ENCODE peak calls at places on chromosomes 5 and 9, in four cellular contexts. Q is OCI-LY7, N is A549, E is GM23338. C is an unnamed sample. For H3K4me1, the result is how much of the 10 kb centered on the place peaks cover.

GRCh38 chr9:124010665-124011321 is 775 bp upstream of the LHX2 start:
- DNase-seq in Q (no peak), N (peak), E (peak), C (peak)

GRCh38 chr9:98784855-98785254 is 11.5 kb downstream of the ANKS6 start:
- DNase-seq in Q (no peak), N (no peak), E (no peak), C (no peak)

GRCh38 chr9:12781334-12781733 is 6.5 kb downstream of the LURAP1L start:
- DNase-seq in Q (no peak), N (no peak), E (no peak), C (no peak)

GRCh38 chr5:159712672-159713071 is 203.6 kb upstream of the ADRA1B start:
- DNase-seq in Q (no peak), N (no peak), E (no peak), C (no peak)

GRCh38 chr9:125896964-125897363 is 149.8 kb downstream of the PBX3 start:
- DNase-seq in Q (no peak), N (no peak), E (no peak), C (no peak)

GRCh38 chr9:123645126-123645525 is 284.8 kb downstream of the DENND1A start:
- DNase-seq in Q (no peak), N (no peak), E (no peak), C (no peak)

GRCh38 chr5:40798012-40798855 is at the start of gene PRKAA1:
- DNase-seq in Q (peak), N (peak), E (peak), C (peak)

GRCh38 chr5:30765227-30765626 is 428.3 kb upstream of the CDH6 start:
- DNase-seq in Q (no peak), N (no peak), E (no peak), C (peak)

GRCh38 chr9:13728121-13728520 is 448.6 kb upstream of the MPDZ start:
- DNase-seq in Q (no peak), N (no peak), E (no peak), C (no peak)

GRCh38 chr5:82417776-82418607 is 139.8 kb upstream of the RPS23 start:
- DNase-seq in Q (no peak), N (no peak), E (no peak), C (peak)

GRCh38 chr9:84668204-84669007 is 1.1 kb upstream of the NTRK2 start:
- DNase-seq in Q (no peak), N (peak), E (peak), C (peak)

GRCh38 chr9:84669008-84669292 is 579 bp upstream of the NTRK2 start:
- DNase-seq in Q (no peak), N (no peak), E (peak), C (no peak)

GRCh38 chr9:84669293-84670105 is at the start of gene NTRK2:
- DNase-seq in Q (no peak), N (peak), E (peak), C (peak)

GRCh38 chr9:84670106-84670800 is 724 bp downstream of the NTRK2 start:
- DNase-seq in Q (no peak), N (no peak), E (peak), C (peak)

DNA sequence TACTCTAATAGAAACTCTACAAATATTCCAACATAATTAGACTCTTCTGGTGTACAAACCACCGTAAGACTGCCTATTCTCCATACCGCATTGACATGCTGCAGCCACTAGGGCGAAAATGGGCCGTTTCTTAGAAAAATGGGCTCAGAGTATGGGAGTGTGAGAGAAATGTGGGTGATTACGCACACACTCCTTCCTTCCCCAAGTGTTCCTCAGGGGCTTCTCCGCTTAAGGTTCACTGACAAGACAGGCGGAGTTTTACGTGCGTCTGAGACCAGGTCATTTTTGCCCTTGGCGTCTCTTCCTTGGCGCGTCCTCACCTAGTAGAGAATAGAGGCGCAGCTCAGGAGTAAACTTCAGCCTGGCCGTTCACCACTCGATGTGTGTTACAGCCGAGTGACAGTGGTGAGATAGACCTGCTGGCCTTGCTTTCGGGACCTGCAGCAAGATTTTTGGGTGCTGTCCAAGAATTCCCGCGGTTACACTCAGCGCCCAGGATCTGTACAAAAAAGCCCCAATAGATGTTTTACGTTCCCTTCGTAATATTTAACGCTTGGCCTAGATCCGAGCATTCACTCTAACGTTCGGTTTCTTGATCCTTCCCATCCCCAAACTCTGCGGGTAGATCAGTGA is 1.8 kb upstream of the NTRK2 start:
- DNase-seq in Q (no peak), N (peak), E (peak), C (peak)
- H3K4me1 ChIP-seq in Q (under half), N (under half), E (under half), C (under half)

GRCh38 chr5:180818275-180818674 is 15.7 kb upstream of the MGAT1 start:
- DNase-seq in Q (no peak), N (no peak), E (no peak), C (no peak)

GRCh38 chr5:180817847-180818246 is 15.2 kb upstream of the MGAT1 start:
- DNase-seq in Q (peak), N (no peak), E (no peak), C (no peak)

GRCh38 chr5:180813418-180813817 is 10.8 kb upstream of the MGAT1 start:
- DNase-seq in Q (peak), N (peak), E (no peak), C (no peak)

GRCh38 chr5:180816608-180817534 is 14.3 kb upstream of the MGAT1 start:
- DNase-seq in Q (no peak), N (no peak), E (no peak), C (no peak)

GRCh38 chr5:180815241-180816031 is 12.8 kb upstream of the MGAT1 start:
- DNase-seq in Q (no peak), N (no peak), E (no peak), C (no peak)
- H3K4me2 ChIP-seq in Q (peak), N (no peak), E (no peak), C (no peak)

DNA sequence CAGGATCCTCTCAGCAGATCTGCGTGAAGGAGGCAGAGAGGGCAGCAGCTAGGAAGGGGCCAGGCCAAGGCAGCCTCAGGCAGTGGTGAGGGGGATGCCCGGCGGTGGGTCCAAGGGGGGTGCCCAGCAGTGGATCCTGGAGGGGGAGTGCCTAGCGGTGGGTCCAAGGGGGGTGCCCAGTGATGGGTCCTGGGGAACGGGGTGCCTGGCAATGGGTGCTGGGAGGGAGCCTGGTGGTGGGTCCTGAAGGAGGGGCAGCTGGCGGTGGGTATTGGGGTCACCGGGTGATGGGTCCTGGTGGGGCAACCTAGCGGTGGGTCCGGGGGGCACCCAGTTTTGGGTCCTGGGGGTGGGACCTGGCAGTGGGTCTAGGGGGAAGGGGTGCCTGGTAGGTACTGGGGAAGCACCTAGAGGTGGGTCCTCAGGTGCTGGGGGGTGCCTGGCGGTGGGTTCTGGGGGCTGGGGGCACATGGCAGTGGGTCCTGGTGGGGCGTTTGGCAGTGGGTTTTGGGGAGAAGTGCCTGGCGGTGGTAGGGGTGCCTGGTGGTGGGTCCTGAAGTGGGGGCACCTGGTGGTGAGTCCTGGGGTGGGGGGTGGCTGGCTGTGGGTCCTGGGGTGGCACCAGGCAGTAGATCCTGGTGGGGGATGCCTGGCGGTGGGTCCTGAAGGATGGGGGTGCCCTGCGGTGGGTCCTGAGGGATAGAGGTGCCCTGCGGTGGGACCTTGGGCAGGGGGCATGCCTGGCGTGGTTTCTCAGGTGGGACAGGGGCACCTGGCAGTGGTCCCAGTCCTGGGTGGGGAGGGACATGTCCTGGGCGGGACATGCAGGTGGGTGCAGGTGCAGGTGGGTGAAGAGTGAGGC is 1.9 kb downstream of the LRRC14B start:
- DNase-seq in Q (no peak), N (no peak), E (no peak), C (no peak)
- H3K4me1 ChIP-seq in Q (half or more), N (under half), E (under half), C (under half)

DNA sequence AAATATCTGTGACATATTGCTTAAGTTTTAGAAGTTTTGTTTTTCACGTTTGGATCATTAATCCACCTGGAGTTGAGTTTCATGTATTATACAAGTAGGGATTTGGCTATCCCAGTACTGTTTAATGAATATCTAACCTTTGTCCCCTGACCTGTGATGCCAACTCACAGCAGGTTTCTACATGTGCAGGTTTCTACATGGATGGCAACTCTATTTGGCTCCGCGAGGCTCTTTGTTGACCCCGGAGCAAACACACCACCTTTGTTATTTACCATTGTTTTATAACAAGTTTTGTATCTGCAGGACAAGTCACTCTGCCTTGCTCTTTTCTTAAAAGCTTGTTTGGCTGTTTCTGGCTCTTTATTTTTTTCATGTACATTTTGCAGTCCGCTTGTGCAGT is 920 bp upstream of the SFXN1 start:
- DNase-seq in Q (no peak), N (no peak), E (no peak), C (no peak)
- H3K4me2 ChIP-seq in Q (peak), N (peak), E (peak), C (no peak)

DNA sequence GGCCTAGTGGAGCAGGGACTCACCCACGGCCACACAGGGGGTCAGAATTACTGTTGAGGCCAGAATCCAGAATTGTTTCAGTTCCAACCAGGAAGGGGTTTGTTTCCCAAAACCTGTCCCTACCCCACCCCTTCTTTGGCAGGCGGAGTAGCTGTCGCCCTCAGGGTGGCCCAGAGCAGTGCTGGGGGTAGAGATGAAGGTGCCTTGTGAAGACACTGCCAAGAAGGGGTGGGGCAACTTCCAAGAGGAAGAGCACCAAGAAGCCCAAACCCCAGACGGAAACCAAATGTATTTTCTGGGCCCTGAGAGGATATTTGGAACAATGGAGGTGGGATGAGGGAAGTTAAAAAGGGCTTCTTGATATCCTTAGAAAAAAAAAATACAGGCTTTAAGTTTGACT is 11.4 kb upstream of the NDST1 start:
- DNase-seq in Q (no peak), N (no peak), E (no peak), C (no peak)
- H3K4me1 ChIP-seq in Q (under half), N (half or more), E (under half), C (half or more)

GRCh38 chr9:108296056-108296455 is 559.7 kb downstream of the ACTL7B start:
- DNase-seq in Q (no peak), N (no peak), E (no peak), C (peak)
- H3K4me2 ChIP-seq in Q (no peak), N (no peak), E (no peak), C (peak)

GRCh38 chr5:56434986-56435385 is 201.9 kb upstream of the ANKRD55 start:
- DNase-seq in Q (no peak), N (no peak), E (no peak), C (no peak)
- H3K4me1 ChIP-seq in Q (under half), N (under half), E (under half), C (under half)

GRCh38 chr9:33988219-33988890 is 60.3 kb downstream of the UBAP2 start:
- DNase-seq in Q (no peak), N (no peak), E (no peak), C (peak)
- H3K4me2 ChIP-seq in Q (no peak), N (no peak), E (no peak), C (no peak)

GRCh38 chr5:135042595-135042994 is 8.6 kb upstream of the PITX1 start:
- DNase-seq in Q (no peak), N (no peak), E (peak), C (no peak)

GRCh38 chr5:135041726-135042125 is 7.7 kb upstream of the PITX1 start:
- DNase-seq in Q (no peak), N (no peak), E (no peak), C (no peak)

GRCh38 chr5:135039526-135040296 is 5.7 kb upstream of the PITX1 start:
- DNase-seq in Q (no peak), N (no peak), E (peak), C (no peak)

GRCh38 chr5:135040331-135041144 is 6.5 kb upstream of the PITX1 start:
- DNase-seq in Q (no peak), N (no peak), E (peak), C (peak)

GRCh38 chr5:135041145-135041587 is 7.1 kb upstream of the PITX1 start:
- DNase-seq in Q (no peak), N (no peak), E (no peak), C (no peak)
- H3K4me1 ChIP-seq in Q (half or more), N (under half), E (under half), C (under half)

C was measured in GM23248.